ENCODE peak calls at places on chromosome 1, in seven cellular contexts. S is K562; C is upper lobe of left lung; M is naive thymus-derived CD4-positive, alpha-beta T cell; O is small intestine; I is breast epithelium; E is AG04450. H is an unnamed sample.

GRCh38 chr1:226643701-226644540 is 95.2 kb downstream of the ITPKB start:
- DNase-seq in S (no peak), C (no peak), M (peak), O (no peak), I (no peak), E (no peak), H (no peak)

GRCh38 chr1:3481836-3482589 is 27.5 kb downstream of the ARHGEF16 start:
- DNase-seq in S (no peak), C (peak), M (no peak), O (peak), I (peak), E (no peak), H (no peak)

GRCh38 chr1:220526294-220526693 is 1.6 kb upstream of the MARK1 start:
- DNase-seq in S (no peak), C (no peak), M (no peak), O (no peak), I (no peak), E (no peak), H (no peak)

GRCh38 chr1:205484985-205485967 is 19.2 kb upstream of the CDK18 start:
- DNase-seq in S (peak), C (peak), M (peak), O (peak), I (no peak), E (no peak), H (peak)

GRCh38 chr1:85282424-85282823 is 6.0 kb upstream of the BCL10 start:
- DNase-seq in S (peak), C (no peak), M (no peak), O (no peak), I (no peak), E (no peak), H (no peak)

GRCh38 chr1:3058263-3059030 is 10.6 kb upstream of the PRDM16 start:
- DNase-seq in S (no peak), C (no peak), M (no peak), O (no peak), I (peak), E (no peak), H (no peak)

GRCh38 chr1:18527514-18527913 is 46.8 kb downstream of the KLHDC7A start:
- DNase-seq in S (no peak), C (no peak), M (no peak), O (no peak), I (no peak), E (no peak), H (no peak)

GRCh38 chr1:86860020-86860419 is 53.9 kb downstream of the SELENOF start:
- DNase-seq in S (no peak), C (no peak), M (no peak), O (no peak), I (no peak), E (no peak), H (no peak)

GRCh38 chr1:5751833-5752714 is 240.2 kb downstream of the NPHP4 start:
- DNase-seq in S (no peak), C (peak), M (no peak), O (no peak), I (peak), E (no peak), H (no peak)

GRCh38 chr1:14672030-14672429 is 73.5 kb downstream of the KAZN start:
- DNase-seq in S (no peak), C (no peak), M (no peak), O (no peak), I (no peak), E (no peak), H (no peak)

GRCh38 chr1:160638540-160638857 is 8.3 kb downstream of the SLAMF1 start:
- DNase-seq in S (no peak), C (no peak), M (no peak), O (no peak), I (no peak), E (no peak), H (no peak)

GRCh38 chr1:245969274-245969673 is 537.8 kb downstream of the SMYD3 start:
- DNase-seq in S (no peak), C (no peak), M (no peak), O (no peak), I (no peak), E (peak), H (no peak)

GRCh38 chr1:9700340-9700739 is 48.8 kb downstream of the PIK3CD start:
- DNase-seq in S (no peak), C (no peak), M (no peak), O (no peak), I (no peak), E (no peak), H (no peak)

GRCh38 chr1:162161921-162162550 is 92.5 kb downstream of the NOS1AP start:
- DNase-seq in S (no peak), C (no peak), M (no peak), O (no peak), I (no peak), E (no peak), H (no peak)

GRCh38 chr1:100921110-100921706 is 25.3 kb downstream of the SLC30A7 start:
- DNase-seq in S (peak), C (no peak), M (peak), O (peak), I (no peak), E (peak), H (no peak)

GRCh38 chr1:49995734-49996133 is 28.0 kb downstream of the AGBL4 start:
- DNase-seq in S (no peak), C (no peak), M (no peak), O (no peak), I (no peak), E (no peak), H (no peak)

GRCh38 chr1:44553771-44554170 is 120.5 kb downstream of the TMEM53 start:
- DNase-seq in S (no peak), C (no peak), M (no peak), O (no peak), I (no peak), E (no peak), H (no peak)

GRCh38 chr1:178724734-178725602 is at the start of gene RALGPS2:
- DNase-seq in S (peak), C (peak), M (peak), O (peak), I (peak), E (no peak), H (no peak)

GRCh38 chr1:212315907-212316306 is 30.7 kb downstream of the PPP2R5A start:
- DNase-seq in S (no peak), C (no peak), M (no peak), O (peak), I (no peak), E (no peak), H (peak)

GRCh38 chr1:113940365-113941244 is 11.5 kb downstream of the HIPK1 start:
- DNase-seq in S (no peak), C (no peak), M (peak), O (no peak), I (no peak), E (no peak), H (no peak)

GRCh38 chr1:173395762-173396161 is 81.4 kb upstream of the PRDX6 start:
- DNase-seq in S (peak), C (no peak), M (no peak), O (no peak), I (no peak), E (no peak), H (no peak)

GRCh38 chr1:197683280-197683679 is 92.0 kb downstream of the DENND1B start:
- DNase-seq in S (no peak), C (no peak), M (no peak), O (no peak), I (no peak), E (no peak), H (no peak)

GRCh38 chr1:14614326-14614725 is 15.8 kb downstream of the KAZN start:
- DNase-seq in S (no peak), C (no peak), M (no peak), O (no peak), I (no peak), E (no peak), H (no peak)

GRCh38 chr1:179017383-179018326 is 8.0 kb upstream of the FAM20B start:
- DNase-seq in S (peak), C (no peak), M (no peak), O (peak), I (no peak), E (no peak), H (no peak)

GRCh38 chr1:17141441-17142197 is 22.4 kb upstream of the PADI2 start:
- DNase-seq in S (no peak), C (no peak), M (no peak), O (no peak), I (no peak), E (no peak), H (no peak)

GRCh38 chr1:237736372-237737029 is 154.2 kb downstream of the ZP4 start:
- DNase-seq in S (peak), C (no peak), M (no peak), O (peak), I (no peak), E (no peak), H (no peak)

GRCh38 chr1:160705176-160705745 is 6.4 kb downstream of the CD48 start:
- DNase-seq in S (no peak), C (no peak), M (no peak), O (no peak), I (no peak), E (no peak), H (no peak)

GRCh38 chr1:212124891-212125582 is 89.5 kb downstream of the DTL start:
- DNase-seq in S (no peak), C (no peak), M (peak), O (peak), I (no peak), E (no peak), H (no peak)

GRCh38 chr1:32651461-32652073 is 559 bp downstream of the RBBP4 start:
- DNase-seq in S (no peak), C (no peak), M (no peak), O (no peak), I (peak), E (no peak), H (no peak)

GRCh38 chr1:145935708-145936107 is 8.4 kb upstream of the RBM8A start:
- DNase-seq in S (no peak), C (no peak), M (no peak), O (peak), I (no peak), E (no peak), H (no peak)

GRCh38 chr1:161119379-161120061 is 1.6 kb downstream of the NIT1 start:
- DNase-seq in S (peak), C (no peak), M (peak), O (peak), I (no peak), E (no peak), H (no peak)

GRCh38 chr1:92736395-92736794 is 48.5 kb downstream of the EVI5 start:
- DNase-seq in S (no peak), C (no peak), M (no peak), O (peak), I (no peak), E (no peak), H (no peak)

GRCh38 chr1:112501810-112502641 is 6.7 kb upstream of the WNT2B start:
- DNase-seq in S (peak), C (peak), M (peak), O (peak), I (peak), E (no peak), H (peak)

GRCh38 chr1:169595764-169596711 is 9.8 kb upstream of the F5 start:
- DNase-seq in S (no peak), C (no peak), M (no peak), O (no peak), I (no peak), E (no peak), H (no peak)

GRCh38 chr1:32989160-32989894 is 24.7 kb upstream of the RNF19B start:
- DNase-seq in S (peak), C (no peak), M (no peak), O (no peak), I (peak), E (peak), H (no peak)

DNA sequence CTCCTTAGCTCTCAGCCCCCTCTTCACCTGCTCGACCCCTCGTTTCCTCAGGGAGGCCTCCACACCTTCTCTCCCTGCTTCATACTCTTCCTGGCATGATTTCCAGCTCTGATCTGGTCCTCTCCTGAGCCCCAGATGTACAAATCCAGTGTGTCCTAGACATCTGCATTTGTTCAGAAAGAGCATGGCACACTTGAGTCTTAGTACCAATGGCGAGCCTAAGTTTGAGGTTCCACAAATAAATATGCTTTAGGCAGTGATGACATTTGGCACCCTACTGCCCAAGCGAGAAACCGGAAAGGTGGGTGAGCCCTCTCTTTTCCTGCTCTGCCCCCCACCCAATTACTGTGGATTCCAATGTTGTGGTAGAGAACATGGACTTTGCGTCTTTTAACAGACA is 34.0 kb downstream of the ATP1A1 start:
- DNase-seq in S (no peak), C (no peak), M (no peak), O (no peak), I (no peak), E (no peak), H (no peak)
- H3K27ac ChIP-seq in S (no peak), C (no peak), M (no peak), O (no peak), I (no peak), E (no peak), H (no peak)

DNA sequence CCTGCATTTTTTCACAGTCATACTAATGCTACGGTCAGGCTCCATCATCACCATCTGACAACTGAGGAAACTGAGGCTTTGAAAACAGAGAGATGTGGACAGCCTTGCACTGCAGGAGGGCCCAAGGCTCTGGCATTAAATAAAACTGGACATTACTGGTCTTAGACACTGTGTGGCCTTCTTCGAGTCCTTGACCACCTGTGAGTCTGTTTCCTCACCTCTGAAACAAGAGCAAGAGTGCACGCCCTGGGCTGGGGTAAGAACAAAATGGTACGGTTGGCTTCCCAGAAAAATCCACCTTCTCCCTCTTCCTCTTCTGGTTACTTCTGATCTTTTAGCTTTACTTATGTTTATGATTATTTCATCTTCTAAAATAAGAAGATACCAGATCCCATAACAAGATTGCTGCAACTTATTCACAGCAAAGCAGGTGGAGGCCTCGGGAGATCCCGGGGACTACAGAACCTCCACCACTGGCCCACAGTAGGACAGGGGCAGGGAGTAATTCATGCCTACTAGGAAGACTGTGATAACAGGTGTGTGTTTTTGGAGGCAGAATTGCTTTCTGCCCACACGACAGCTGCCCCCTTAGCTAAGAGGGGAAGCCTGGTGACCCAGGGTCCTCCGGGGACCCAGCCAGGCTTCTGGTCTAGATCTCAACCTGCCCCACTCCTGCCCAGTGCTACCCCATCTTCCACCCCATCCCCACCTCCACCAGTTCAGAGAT is 156.4 kb upstream of the EDN2 start:
- DNase-seq in S (no peak), C (no peak), M (no peak), O (no peak), I (no peak), E (no peak), H (no peak)
- H3K27ac ChIP-seq in S (no peak), C (no peak), M (no peak), O (no peak), I (no peak), E (no peak), H (no peak)

DNA sequence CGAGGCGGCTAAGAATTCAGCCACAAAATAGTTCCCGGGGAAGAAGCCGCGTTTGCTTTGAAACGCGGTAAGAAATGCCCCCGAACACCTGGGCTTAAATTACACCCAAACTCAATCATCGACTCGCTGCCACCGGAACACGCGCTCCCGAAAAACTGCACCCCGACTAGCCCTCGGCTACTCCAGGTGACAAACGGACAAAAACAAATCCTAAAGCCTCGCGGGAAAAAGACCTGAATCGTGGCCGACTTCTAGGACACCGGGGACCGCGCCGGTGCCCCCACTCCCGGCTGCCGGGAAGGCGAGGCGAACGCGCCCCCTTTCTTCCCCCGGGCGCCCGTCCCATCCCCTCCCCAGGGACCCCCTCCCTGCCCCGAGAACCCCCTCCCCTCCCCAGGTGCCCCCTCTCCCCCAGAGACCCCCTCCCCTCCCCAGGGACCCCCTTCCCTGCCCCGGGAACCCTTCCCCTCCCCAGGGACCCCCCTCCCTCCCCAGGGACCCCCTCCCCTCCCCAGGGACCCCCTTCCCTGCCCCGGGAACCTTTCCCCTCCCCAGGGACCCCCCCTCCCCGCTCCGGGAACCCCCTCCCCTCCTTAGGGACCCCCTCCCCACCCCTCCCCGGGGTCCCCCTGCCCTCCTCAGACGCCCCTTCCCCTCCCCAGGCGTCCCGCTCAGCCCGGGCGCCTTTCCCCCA is 606 bp downstream of the C1orf159 start:
- DNase-seq in S (no peak), C (peak), M (no peak), O (no peak), I (peak), E (no peak), H (no peak)
- H3K27ac ChIP-seq in S (peak), C (peak), M (peak), O (no peak), I (peak), E (no peak), H (peak)

GRCh38 chr1:242784074-242784473 is 259.6 kb upstream of the PLD5 start:
- DNase-seq in S (no peak), C (no peak), M (no peak), O (no peak), I (no peak), E (no peak), H (no peak)

GRCh38 chr1:242788771-242789170 is 264.3 kb upstream of the PLD5 start:
- DNase-seq in S (no peak), C (no peak), M (no peak), O (no peak), I (no peak), E (no peak), H (no peak)

GRCh38 chr1:242787968-242788367 is 263.5 kb upstream of the PLD5 start:
- DNase-seq in S (no peak), C (no peak), M (no peak), O (no peak), I (no peak), E (no peak), H (no peak)

DNA sequence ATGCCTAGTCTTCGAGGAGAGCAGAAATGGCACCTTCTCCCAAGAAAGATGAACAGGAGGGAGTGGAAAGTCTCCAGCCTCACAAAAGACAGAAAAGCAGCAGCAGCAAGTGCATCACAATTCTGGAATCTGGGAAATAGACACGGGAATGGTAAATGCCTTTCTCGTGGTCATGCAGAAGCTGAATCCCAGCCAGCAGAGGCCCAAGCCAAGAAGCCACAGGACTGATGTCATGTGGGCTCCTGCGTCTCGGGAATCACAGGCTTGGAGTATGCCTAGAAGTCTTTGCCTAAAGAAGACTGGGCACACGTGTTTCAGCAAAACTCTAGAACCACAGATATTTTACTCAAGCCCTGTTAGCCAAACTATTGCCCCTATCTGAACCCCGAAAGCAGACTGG is 260.3 kb upstream of the PLD5 start:
- DNase-seq in S (no peak), C (no peak), M (no peak), O (no peak), I (no peak), E (no peak), H (no peak)
- H3K27ac ChIP-seq in S (no peak), C (no peak), M (no peak), O (no peak), I (no peak), E (no peak), H (no peak)

DNA sequence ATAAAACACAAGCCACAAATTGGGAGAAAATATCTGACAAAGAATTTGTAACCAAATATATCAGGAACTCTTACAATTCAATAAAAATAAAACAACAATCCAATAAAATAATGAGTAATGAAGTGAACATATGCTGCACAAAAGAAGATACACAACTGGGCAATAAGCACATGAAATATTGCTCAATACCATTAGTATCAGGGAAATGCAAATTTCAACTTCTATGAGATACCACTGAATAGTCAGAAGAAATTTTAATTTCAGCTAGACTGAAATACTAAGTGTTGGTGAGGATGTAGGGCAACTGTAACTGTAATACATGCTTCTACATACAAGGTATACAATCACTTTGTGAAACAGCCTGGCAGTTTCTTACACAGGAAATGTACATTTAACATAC is 7.4 kb upstream of the ARHGAP29 start:
- DNase-seq in S (no peak), C (no peak), M (no peak), O (no peak), I (no peak), E (no peak), H (no peak)
- H3K27ac ChIP-seq in S (no peak), C (no peak), M (no peak), O (no peak), I (no peak), E (no peak), H (no peak)

DNA sequence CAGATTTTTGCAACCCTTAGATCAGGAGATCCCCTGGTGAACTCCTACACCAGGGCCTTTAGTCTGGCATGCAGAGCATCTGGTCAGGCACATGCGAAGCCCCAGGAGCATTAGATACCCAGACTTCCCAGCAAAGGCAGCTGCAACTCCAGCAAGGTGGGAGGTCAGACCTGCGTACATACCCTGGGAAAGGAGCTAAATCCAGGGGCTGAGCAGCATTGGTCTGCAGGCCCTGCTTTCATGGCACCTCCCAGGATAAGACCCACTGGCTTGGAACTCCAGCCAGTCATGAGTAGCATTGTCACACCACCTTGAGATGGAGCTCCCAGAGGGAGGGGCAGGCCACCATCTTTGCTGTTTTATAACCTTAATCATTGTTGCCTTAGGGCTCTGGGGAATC is 92.3 kb downstream of the KCNT2 start:
- DNase-seq in S (no peak), C (no peak), M (no peak), O (no peak), I (no peak), E (no peak), H (no peak)
- H3K27ac ChIP-seq in S (no peak), C (no peak), M (no peak), O (no peak), I (no peak), E (no peak), H (no peak)

GRCh38 chr1:30060738-30061137 is 662.6 kb downstream of the MATN1 start:
- DNase-seq in S (no peak), C (no peak), M (no peak), O (no peak), I (no peak), E (no peak), H (no peak)
- H3K27ac ChIP-seq in S (no peak), C (no peak), M (no peak), O (no peak), I (no peak), E (no peak), H (no peak)

H was measured in substantia nigra.